ENCODE peak calls at places on chromosomes 16 and 17, in four cellular contexts. L is A549, V is HepG2, X is K562. G is an unnamed sample.

GRCh38 chr17:29573558-29573870 is 5.0 kb downstream of the TP53I13 start:
- DNase-seq in X (no peak), L (no peak), V (no peak), G (no peak)

GRCh38 chr16:85908444-85908843 is 9.5 kb downstream of the IRF8 start:
- DNase-seq in V (no peak), L (no peak), X (no peak), G (peak)

GRCh38 chr16:85460983-85461813 is 151.9 kb upstream of the GSE1 start:
- DNase-seq in L (peak), V (peak), X (no peak), G (no peak)

GRCh38 chr17:79192503-79193500 is 118.2 kb downstream of the ENGASE start:
- DNase-seq in L (peak), V (no peak), X (peak), G (no peak)

GRCh38 chr16:75420987-75421819 is 12.1 kb downstream of the CFDP1 start:
- DNase-seq in V (peak), X (peak), L (no peak), G (no peak)

GRCh38 chr16:53642094-53642493 is 61.6 kb downstream of the RPGRIP1L start:
- DNase-seq in X (no peak), L (no peak), V (no peak), G (no peak)

GRCh38 chr17:59329558-59330313 is 1.7 kb upstream of the YPEL2 start:
- DNase-seq in X (peak), V (peak), L (peak), G (peak)

GRCh38 chr17:76079577-76080206 is 710 bp downstream of the ZACN start:
- DNase-seq in L (no peak), V (no peak), X (peak), G (no peak)

GRCh38 chr16:60674241-60674640 is 1362.0 kb downstream of the CDH8 start:
- DNase-seq in L (no peak), X (no peak), V (no peak), G (no peak)

GRCh38 chr17:73200476-73200875 is 7.6 kb downstream of the COG1 start:
- DNase-seq in V (no peak), L (no peak), X (no peak), G (no peak)

GRCh38 chr17:48612456-48612853 is 1.6 kb upstream of the HOXB7 start:
- DNase-seq in V (no peak), X (no peak), L (no peak), G (no peak)

GRCh38 chr16:52621651-52622050 is 74.7 kb upstream of the TOX3 start:
- DNase-seq in V (no peak), L (no peak), X (no peak), G (no peak)

GRCh38 chr17:61794792-61795191 is 68.5 kb downstream of the BRIP1 start:
- DNase-seq in L (no peak), V (no peak), X (no peak), G (no peak)

GRCh38 chr16:48629016-48629415 is 19.0 kb upstream of the N4BP1 start:
- DNase-seq in V (no peak), L (no peak), X (no peak), G (no peak)

GRCh38 chr17:17401271-17401781 is 75.5 kb upstream of the MED9 start:
- DNase-seq in L (peak), V (peak), X (peak), G (no peak)

GRCh38 chr17:37447641-37448040 is 41.0 kb downstream of the TADA2A start:
- DNase-seq in V (no peak), X (no peak), L (peak), G (no peak)

GRCh38 chr16:83215417-83216001 is 588.7 kb downstream of the CDH13 start:
- DNase-seq in L (peak), X (peak), V (peak), G (no peak)

GRCh38 chr17:58153046-58153445 is 4.9 kb downstream of the OR4D1 start:
- DNase-seq in L (no peak), X (no peak), V (no peak), G (no peak)

DNA sequence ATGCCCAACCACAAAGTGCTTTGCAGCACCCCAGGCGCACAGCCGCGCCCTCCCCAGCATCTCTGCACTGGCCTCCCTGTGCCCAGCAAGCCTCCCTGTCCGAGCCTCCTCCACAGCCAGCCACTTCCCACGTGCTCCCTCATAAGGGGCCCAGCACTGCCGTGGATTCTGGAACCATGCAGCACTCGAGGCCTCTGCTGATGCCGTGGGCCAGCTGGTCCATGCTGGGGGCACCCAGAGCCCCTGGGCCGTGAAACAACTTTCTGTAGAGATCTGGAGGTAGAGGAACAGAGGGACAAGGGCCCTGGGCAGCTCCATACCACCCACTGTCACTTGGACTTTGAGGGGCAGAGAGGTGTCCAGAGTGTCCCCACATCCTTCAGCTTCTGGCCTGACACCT is 17.0 kb upstream of the XYLT2 start:
- DNase-seq in V (no peak), X (no peak), L (no peak), G (no peak)
- TF ChIP-seq CHD4 in V (no peak), X (no peak), L (no peak), G (no peak)

GRCh38 chr16:10950393-10950792 is 6.0 kb downstream of the CLEC16A start:
- DNase-seq in X (no peak), L (no peak), V (no peak), G (no peak)

GRCh38 chr16:10954903-10955302 is 10.5 kb downstream of the CLEC16A start:
- DNase-seq in V (no peak), X (no peak), L (no peak), G (no peak)

GRCh38 chr16:10949424-10949970 is 5.1 kb downstream of the CLEC16A start:
- DNase-seq in L (no peak), X (no peak), V (no peak), G (peak)

GRCh38 chr16:10947211-10947787 is 2.9 kb downstream of the CLEC16A start:
- DNase-seq in V (no peak), X (no peak), L (no peak), G (no peak)

GRCh38 chr16:10951016-10951415 is 6.7 kb downstream of the CLEC16A start:
- DNase-seq in X (no peak), V (no peak), L (no peak), G (no peak)
- TF ChIP-seq CHD4 in X (no peak), V (no peak), L (no peak), G (no peak)

DNA sequence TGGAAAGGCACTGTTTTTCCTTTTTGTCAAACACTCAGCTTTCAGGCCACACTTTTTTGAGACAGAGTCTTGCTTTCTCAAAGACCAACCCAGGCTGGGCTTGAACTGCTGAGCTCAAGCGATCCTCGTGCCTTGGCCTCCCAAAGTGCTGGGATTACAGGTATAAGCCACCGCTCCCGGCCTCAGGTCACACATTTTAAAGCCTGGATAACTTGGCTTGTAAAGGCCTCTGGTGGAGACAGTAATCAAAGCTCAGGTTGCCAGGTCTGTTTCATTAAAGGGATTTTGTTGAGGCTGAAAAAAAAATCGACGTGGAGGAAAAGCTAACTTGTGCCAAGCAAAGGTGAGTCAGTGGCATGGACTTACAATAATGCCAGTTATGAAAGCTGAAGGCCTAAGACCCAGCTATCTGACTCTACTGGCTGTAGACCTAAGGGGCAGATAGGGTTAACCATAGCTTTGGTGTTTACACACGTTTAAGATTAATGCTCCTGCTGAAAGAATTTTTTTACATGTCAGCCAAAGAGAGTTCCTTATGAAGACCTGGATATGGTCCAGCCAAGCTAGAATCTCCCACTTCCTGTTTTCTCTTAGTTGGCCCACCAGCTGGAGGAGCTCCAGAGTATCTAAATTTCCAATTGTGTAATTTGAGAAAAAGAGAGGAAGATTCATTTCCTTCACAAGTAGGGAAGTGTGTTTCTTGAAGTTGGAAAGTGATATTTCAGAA is 910 bp downstream of the NBR1 start:
- DNase-seq in V (peak), L (peak), X (peak), G (no peak)
- TF ChIP-seq CHD4 in V (no peak), L (no peak), X (no peak), G (no peak)

DNA sequence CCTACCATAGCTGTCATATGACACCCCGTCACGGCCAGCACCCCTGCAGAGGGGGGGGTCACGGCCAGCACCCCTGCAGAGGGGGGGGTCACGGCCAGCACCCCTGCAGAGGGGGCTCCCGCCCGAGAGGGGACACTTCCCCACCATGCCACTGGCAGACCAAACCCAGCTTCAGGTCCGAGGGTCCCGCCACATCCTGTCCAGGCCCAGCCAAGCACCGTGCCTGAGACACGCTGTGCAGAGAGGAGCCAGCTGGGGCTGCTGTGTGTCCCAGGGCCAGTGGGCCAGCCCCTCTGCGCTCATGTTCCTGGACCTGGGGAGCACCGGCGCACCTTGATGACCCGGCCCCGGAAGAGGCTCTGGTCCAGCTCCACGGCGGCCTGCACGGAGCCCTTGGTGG is 1.9 kb downstream of the PABPN1L start:
- DNase-seq in X (no peak), V (no peak), L (no peak), G (no peak)
- TF ChIP-seq CHD4 in X (no peak), V (no peak), L (no peak), G (no peak)

GRCh38 chr16:1277016-1277944 is 21.4 kb downstream of the TPSD1 start:
- DNase-seq in L (no peak), V (no peak), X (no peak), G (no peak)

GRCh38 chr16:1279081-1279944 is 23.4 kb downstream of the TPSD1 start:
- DNase-seq in X (no peak), L (no peak), V (no peak), G (no peak)

GRCh38 chr16:1277945-1278282 is 22.0 kb downstream of the TPSD1 start:
- DNase-seq in X (no peak), V (no peak), L (no peak), G (no peak)

GRCh38 chr16:1279945-1280589 is 24.2 kb downstream of the TPSD1 start:
- DNase-seq in X (no peak), V (no peak), L (no peak), G (no peak)

DNA sequence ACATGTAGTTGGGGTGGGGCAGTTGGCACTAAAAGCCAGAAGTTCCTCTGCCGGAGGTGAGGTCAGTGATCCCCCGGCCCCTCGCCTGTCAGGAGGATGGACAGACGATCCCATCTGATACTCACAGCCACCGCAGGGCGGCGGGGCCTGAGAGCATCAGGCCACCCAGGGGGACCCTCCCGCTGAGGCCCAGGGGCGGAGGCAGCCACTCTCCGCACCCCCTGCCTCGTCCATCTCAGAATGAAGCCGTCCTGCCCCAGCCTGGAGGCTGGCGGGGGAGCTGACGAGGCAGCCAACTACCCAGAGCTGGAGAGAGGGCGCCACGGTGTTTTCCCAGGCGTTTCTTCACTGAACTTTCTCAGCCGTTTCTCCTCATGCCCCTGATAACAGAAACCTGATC is 22.6 kb downstream of the TPSD1 start:
- DNase-seq in V (no peak), X (no peak), L (no peak), G (no peak)
- TF ChIP-seq CHD4 in V (no peak), X (no peak), L (no peak), G (no peak)

G was measured in GM12878.